ENCODE peak calls at places on chromosomes 2 and 18, in eight cellular contexts. P is RWPE1, S is tibial artery, R is astrocyte of the spinal cord, L is BE2C, J is sigmoid colon, U is PC-3, C is epithelial cell of esophagus. B is an unnamed sample.

GRCh38 chr2:139142252-139142651 is 362.1 kb upstream of the NXPH2 start:
- DNase-seq in P (peak), S (no peak), R (peak), L (no peak), J (no peak), U (peak), C (peak), B (no peak)

GRCh38 chr2:70922591-70923234 is 13.0 kb upstream of the ATP6V1B1 start:
- DNase-seq in P (no peak), S (peak), R (no peak), L (no peak), J (peak), U (no peak), C (no peak), B (no peak)

GRCh38 chr2:218745559-218746469 is 35.2 kb downstream of the TTLL4 start:
- DNase-seq in P (no peak), S (no peak), R (peak), L (no peak), J (peak), U (peak), C (no peak), B (no peak)

GRCh38 chr2:43025709-43026290 is 200.6 kb downstream of the ZFP36L2 start:
- DNase-seq in P (no peak), S (no peak), R (no peak), L (no peak), J (no peak), U (no peak), C (no peak), B (no peak)

GRCh38 chr2:12688898-12689297 is 27.8 kb upstream of the TRIB2 start:
- DNase-seq in P (no peak), S (no peak), R (no peak), L (no peak), J (no peak), U (no peak), C (no peak), B (no peak)

GRCh38 chr18:32095156-32095555 is 3.5 kb downstream of the RNF138 start:
- DNase-seq in P (no peak), S (no peak), R (no peak), L (no peak), J (no peak), U (no peak), C (no peak), B (no peak)

GRCh38 chr2:54560146-54560881 is 104.2 kb downstream of the SPTBN1 start:
- DNase-seq in P (peak), S (peak), R (peak), L (no peak), J (peak), U (peak), C (peak), B (no peak)

GRCh38 chr2:40485319-40485718 is 33.4 kb upstream of the SLC8A1 start:
- DNase-seq in P (no peak), S (no peak), R (no peak), L (no peak), J (no peak), U (no peak), C (no peak), B (no peak)

GRCh38 chr2:85799215-85799956 is 45.6 kb downstream of the ATOH8 start:
- DNase-seq in P (peak), S (no peak), R (no peak), L (peak), J (peak), U (peak), C (peak), B (no peak)

GRCh38 chr2:159169187-159169586 is 117.3 kb downstream of the WDSUB1 start:
- DNase-seq in P (no peak), S (no peak), R (peak), L (no peak), J (no peak), U (no peak), C (no peak), B (no peak)

GRCh38 chr2:158191076-158191566 is 89.4 kb downstream of the UPP2 start:
- DNase-seq in P (no peak), S (no peak), R (peak), L (no peak), J (no peak), U (no peak), C (no peak), B (peak)

GRCh38 chr18:77059294-77059916 is 73.2 kb downstream of the MBP start:
- DNase-seq in P (peak), S (no peak), R (peak), L (peak), J (no peak), U (peak), C (peak), B (no peak)

GRCh38 chr2:164015328-164016123 is 279.7 kb upstream of the FIGN start:
- DNase-seq in P (no peak), S (no peak), R (peak), L (no peak), J (peak), U (no peak), C (no peak), B (no peak)

GRCh38 chr18:23186781-23187180 is 51.5 kb downstream of the CABLES1 start:
- DNase-seq in P (no peak), S (no peak), R (no peak), L (no peak), J (no peak), U (no peak), C (no peak), B (no peak)

GRCh38 chr2:9565436-9566153 is 10.0 kb upstream of the ADAM17 start:
- DNase-seq in P (peak), S (peak), R (peak), L (no peak), J (peak), U (peak), C (peak), B (peak)

GRCh38 chr2:241993386-241994005 is 124.0 kb downstream of the RTP5 start:
- DNase-seq in P (no peak), S (peak), R (no peak), L (no peak), J (no peak), U (no peak), C (no peak), B (no peak)

GRCh38 chr2:224366269-224366668 is 35.6 kb downstream of the FAM124B start:
- DNase-seq in P (no peak), S (no peak), R (peak), L (no peak), J (no peak), U (peak), C (no peak), B (no peak)

GRCh38 chr2:133213651-133214050 is 354.6 kb downstream of the NCKAP5 start:
- DNase-seq in P (no peak), S (no peak), R (peak), L (no peak), J (no peak), U (no peak), C (no peak), B (no peak)

GRCh38 chr2:10028407-10028987 is 14.9 kb upstream of the KLF11 start:
- DNase-seq in P (no peak), S (no peak), R (no peak), L (no peak), J (peak), U (no peak), C (no peak), B (no peak)

GRCh38 chr18:41842886-41843285 is 112.1 kb upstream of the PIK3C3 start:
- DNase-seq in P (peak), S (no peak), R (peak), L (no peak), J (no peak), U (peak), C (peak), B (no peak)

GRCh38 chr2:72361042-72361441 is 213.4 kb upstream of the CYP26B1 start:
- DNase-seq in P (no peak), S (no peak), R (no peak), L (no peak), J (no peak), U (no peak), C (no peak), B (no peak)

GRCh38 chr2:20649586-20650375 is 1.1 kb downstream of the HS1BP3 start:
- DNase-seq in P (no peak), S (no peak), R (no peak), L (no peak), J (no peak), U (no peak), C (no peak), B (no peak)

GRCh38 chr2:101958071-101958470 is 33.7 kb upstream of the IL1R2 start:
- DNase-seq in P (peak), S (no peak), R (no peak), L (no peak), J (no peak), U (peak), C (peak), B (no peak)

GRCh38 chr18:48186084-48186798 is 222.9 kb downstream of the ZBTB7C start:
- DNase-seq in P (no peak), S (no peak), R (no peak), L (peak), J (no peak), U (no peak), C (peak), B (no peak)

GRCh38 chr2:24048662-24049484 is 668 bp upstream of the FKBP1B start:
- DNase-seq in P (no peak), S (no peak), R (no peak), L (peak), J (no peak), U (no peak), C (no peak), B (no peak)

GRCh38 chr18:30613467-30613801 is 429.1 kb downstream of the DSC3 start:
- DNase-seq in P (no peak), S (no peak), R (no peak), L (no peak), J (no peak), U (no peak), C (no peak), B (no peak)

GRCh38 chr2:96702098-96702785 is 37.6 kb downstream of the LMAN2L start:
- DNase-seq in P (peak), S (peak), R (no peak), L (no peak), J (peak), U (peak), C (peak), B (no peak)

GRCh38 chr2:177588671-177589070 is 196.1 kb downstream of the AGPS start:
- DNase-seq in P (no peak), S (no peak), R (no peak), L (no peak), J (no peak), U (no peak), C (no peak), B (no peak)

GRCh38 chr18:48815581-48816324 is 135.0 kb downstream of the SMAD7 start:
- DNase-seq in P (no peak), S (peak), R (peak), L (no peak), J (peak), U (peak), C (no peak), B (no peak)

GRCh38 chr18:2976218-2976617 is 36.7 kb downstream of the LPIN2 start:
- DNase-seq in P (no peak), S (no peak), R (no peak), L (no peak), J (no peak), U (no peak), C (no peak), B (no peak)

GRCh38 chr18:50009772-50010171 is 185.2 kb downstream of the MYO5B start:
- DNase-seq in P (peak), S (no peak), R (no peak), L (peak), J (no peak), U (peak), C (peak), B (no peak)

GRCh38 chr2:56168163-56168562 is 15.6 kb upstream of the CCDC85A start:
- DNase-seq in P (no peak), S (no peak), R (peak), L (no peak), J (no peak), U (peak), C (peak), B (no peak)

GRCh38 chr2:36560726-36561125 is 37.2 kb downstream of the FEZ2 start:
- DNase-seq in P (no peak), S (no peak), R (no peak), L (no peak), J (no peak), U (no peak), C (no peak), B (no peak)

GRCh38 chr2:102187191-102188150 is 648 bp downstream of the IL1RL2 start:
- DNase-seq in P (peak), S (peak), R (peak), L (no peak), J (peak), U (no peak), C (peak), B (no peak)

GRCh38 chr2:145138626-145139025 is 618.7 kb upstream of the ZEB2 start:
- DNase-seq in P (no peak), S (no peak), R (no peak), L (no peak), J (no peak), U (no peak), C (no peak), B (no peak)

GRCh38 chr18:9366126-9366714 is 31.6 kb downstream of the TWSG1 start:
- DNase-seq in P (peak), S (no peak), R (peak), L (no peak), J (no peak), U (peak), C (peak), B (no peak)

GRCh38 chr2:215764441-215765048 is 248.8 kb downstream of the MREG start:
- DNase-seq in P (no peak), S (no peak), R (peak), L (no peak), J (no peak), U (peak), C (peak), B (no peak)

GRCh38 chr2:96815326-96816126 is 542 bp upstream of the CNNM3 start:
- DNase-seq in P (peak), S (no peak), R (peak), L (no peak), J (no peak), U (peak), C (peak), B (no peak)

GRCh38 chr2:82875891-82876290 is 1583.2 kb downstream of the SUCLG1 start:
- DNase-seq in P (no peak), S (no peak), R (no peak), L (no peak), J (no peak), U (no peak), C (no peak), B (no peak)

DNA sequence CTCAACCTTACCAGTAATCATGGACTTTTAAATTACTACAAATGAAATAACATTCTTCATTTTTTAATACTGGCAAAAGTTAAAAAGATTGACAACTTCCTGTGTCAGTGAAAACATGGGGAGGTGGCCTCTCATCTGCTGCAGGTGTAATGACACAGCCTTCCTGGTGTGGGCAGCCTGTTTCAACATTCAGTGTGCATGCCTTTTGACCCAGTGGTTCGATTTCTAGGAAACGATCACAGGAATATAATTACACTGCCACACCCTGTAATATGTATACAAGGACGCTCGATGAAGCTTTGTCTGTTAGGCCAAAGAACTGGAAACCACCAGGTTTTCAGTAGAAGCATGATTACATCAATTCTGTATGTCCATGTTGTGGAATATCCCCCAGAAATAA is 68.7 kb downstream of the MTHFD2 start:
- DNase-seq in P (peak), S (no peak), R (no peak), L (peak), J (no peak), U (peak), C (peak), B (no peak)
- TF ChIP-seq CTCF in P (peak), S (no peak), R (no peak), L (peak), J (no peak), U (peak), C (peak), B (no peak)

DNA sequence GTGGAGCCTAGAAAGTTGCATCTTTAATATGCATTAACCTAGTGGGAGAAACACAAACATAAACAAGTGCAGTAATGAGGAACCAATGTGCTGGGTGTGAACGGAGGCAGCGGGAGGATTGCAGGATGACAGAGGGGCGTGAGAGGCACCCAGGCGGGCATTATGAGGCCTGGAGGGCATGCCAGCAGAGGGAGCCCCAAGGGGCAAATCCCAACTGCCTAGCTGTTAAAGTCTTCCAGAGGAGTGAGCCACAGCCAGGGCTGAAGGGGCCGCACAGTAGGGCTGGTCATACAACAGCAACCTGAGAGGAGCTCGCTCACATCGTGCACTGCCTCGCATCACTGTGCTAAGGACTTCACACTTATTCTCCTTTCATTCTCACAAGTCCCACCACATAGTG is 13.3 kb upstream of the PRELID3A start:
- DNase-seq in P (no peak), S (no peak), R (no peak), L (no peak), J (peak), U (no peak), C (peak), B (no peak)
- TF ChIP-seq CTCF in P (no peak), S (no peak), R (peak), L (peak), J (no peak), U (peak), C (peak), B (peak)

GRCh38 chr2:120907822-120908221 is 172.2 kb downstream of the GLI2 start:
- DNase-seq in P (no peak), S (no peak), R (no peak), L (no peak), J (no peak), U (no peak), C (no peak), B (no peak)
- TF ChIP-seq CTCF in P (no peak), S (no peak), R (peak), L (peak), J (no peak), U (peak), C (no peak), B (no peak)

GRCh38 chr2:81263989-81264388 is 959.4 kb upstream of the LRRTM1 start:
- DNase-seq in P (no peak), S (no peak), R (no peak), L (no peak), J (no peak), U (no peak), C (no peak), B (no peak)

GRCh38 chr2:81260320-81260719 is 955.8 kb upstream of the LRRTM1 start:
- DNase-seq in P (peak), S (no peak), R (no peak), L (no peak), J (no peak), U (peak), C (peak), B (no peak)

GRCh38 chr2:81266106-81266505 is 961.6 kb upstream of the LRRTM1 start:
- DNase-seq in P (no peak), S (no peak), R (no peak), L (peak), J (no peak), U (peak), C (no peak), B (no peak)
- TF ChIP-seq CTCF in P (peak), S (no peak), R (no peak), L (peak), J (no peak), U (peak), C (no peak), B (no peak)

GRCh38 chr18:61167902-61168301 is 165.3 kb upstream of the CDH20 start:
- DNase-seq in P (no peak), S (no peak), R (no peak), L (no peak), J (no peak), U (no peak), C (no peak), B (no peak)

GRCh38 chr18:61169386-61169785 is 163.8 kb upstream of the CDH20 start:
- DNase-seq in P (no peak), S (no peak), R (no peak), L (no peak), J (no peak), U (no peak), C (peak), B (no peak)

GRCh38 chr18:61173579-61173978 is 159.7 kb upstream of the CDH20 start:
- DNase-seq in P (peak), S (no peak), R (no peak), L (no peak), J (no peak), U (no peak), C (peak), B (no peak)
- TF ChIP-seq CTCF in P (no peak), S (no peak), R (no peak), L (no peak), J (no peak), U (no peak), C (no peak), B (no peak)

B was measured in AG09319.